ENCODE peak calls at places on chromosomes 3 and 15, in six cellular contexts. One of them, this sample, is unnamed.
A peak's percentile ranks its signal among the peaks of the same experiment; 100 is the strongest.

GRCh38 chr3:24684506-24685023 is 189.9 kb upstream of the THRB start:
- DNase-seq in pancreas: no peak
- DNase-seq in activated naive CD8-positive, alpha-beta T cell treated with anti-CD3 and anti-CD28 coated beads for 36 hours: no peak
- DNase-seq in psoas muscle: no peak
- DNase-seq in AG20443: no peak
- DNase-seq in AG10803: no peak
- DNase-seq in this sample: no peak

GRCh38 chr3:28799084-28799483 is 450.5 kb upstream of the AZI2 start:
- DNase-seq in pancreas: no peak
- DNase-seq in activated naive CD8-positive, alpha-beta T cell treated with anti-CD3 and anti-CD28 coated beads for 36 hours: no peak
- DNase-seq in psoas muscle: no peak
- DNase-seq in AG20443: peak; percentile 9
- DNase-seq in AG10803: peak; percentile 28
- DNase-seq in this sample: peak; percentile 23

GRCh38 chr3:32421991-32422859 is 30.6 kb downstream of the CMTM7 start:
- DNase-seq in pancreas: peak; percentile 99
- DNase-seq in activated naive CD8-positive, alpha-beta T cell treated with anti-CD3 and anti-CD28 coated beads for 36 hours: no peak
- DNase-seq in psoas muscle: peak; percentile 87
- DNase-seq in AG20443: peak; percentile 85
- DNase-seq in AG10803: peak; percentile 90
- DNase-seq in this sample: peak; percentile 93

GRCh38 chr3:102229062-102229655 is 205.7 kb upstream of the ZPLD1 start:
- DNase-seq in pancreas: peak; percentile 56
- DNase-seq in activated naive CD8-positive, alpha-beta T cell treated with anti-CD3 and anti-CD28 coated beads for 36 hours: peak; percentile 66
- DNase-seq in psoas muscle: peak; percentile 72
- DNase-seq in AG20443: peak; percentile 59
- DNase-seq in AG10803: peak; percentile 54
- DNase-seq in this sample: peak; percentile 80

GRCh38 chr3:184574552-184575430 is 13.2 kb downstream of the EPHB3 start:
- DNase-seq in pancreas: no peak
- DNase-seq in activated naive CD8-positive, alpha-beta T cell treated with anti-CD3 and anti-CD28 coated beads for 36 hours: no peak
- DNase-seq in psoas muscle: no peak
- DNase-seq in AG20443: no peak
- DNase-seq in AG10803: no peak
- DNase-seq in this sample: no peak

GRCh38 chr15:64010719-64011118 is 35.6 kb downstream of the DAPK2 start:
- DNase-seq in pancreas: peak; percentile 85
- DNase-seq in activated naive CD8-positive, alpha-beta T cell treated with anti-CD3 and anti-CD28 coated beads for 36 hours: peak; percentile 80
- DNase-seq in psoas muscle: peak; percentile 69
- DNase-seq in AG20443: peak; percentile 73
- DNase-seq in AG10803: peak; percentile 87
- DNase-seq in this sample: peak; percentile 51

GRCh38 chr15:80875568-80875967 is 96.4 kb downstream of the CEMIP start:
- DNase-seq in pancreas: no peak
- DNase-seq in activated naive CD8-positive, alpha-beta T cell treated with anti-CD3 and anti-CD28 coated beads for 36 hours: no peak
- DNase-seq in psoas muscle: no peak
- DNase-seq in AG20443: no peak
- DNase-seq in AG10803: no peak
- DNase-seq in this sample: peak; percentile 65

GRCh38 chr3:30258426-30259392 is 347.7 kb upstream of the TGFBR2 start:
- DNase-seq in pancreas: no peak
- DNase-seq in activated naive CD8-positive, alpha-beta T cell treated with anti-CD3 and anti-CD28 coated beads for 36 hours: no peak
- DNase-seq in psoas muscle: no peak
- DNase-seq in AG20443: no peak
- DNase-seq in AG10803: no peak
- DNase-seq in this sample: no peak

GRCh38 chr3:12286927-12287726 is 1.7 kb upstream of the PPARG start:
- DNase-seq in pancreas: no peak
- DNase-seq in activated naive CD8-positive, alpha-beta T cell treated with anti-CD3 and anti-CD28 coated beads for 36 hours: peak; percentile 17
- DNase-seq in psoas muscle: peak; percentile 51
- DNase-seq in AG20443: peak; percentile 17
- DNase-seq in AG10803: no peak
- DNase-seq in this sample: peak; percentile 16

GRCh38 chr3:19881036-19881435 is 53.0 kb downstream of the EFHB start:
- DNase-seq in pancreas: no peak
- DNase-seq in activated naive CD8-positive, alpha-beta T cell treated with anti-CD3 and anti-CD28 coated beads for 36 hours: no peak
- DNase-seq in psoas muscle: no peak
- DNase-seq in AG20443: no peak
- DNase-seq in AG10803: no peak
- DNase-seq in this sample: no peak

GRCh38 chr15:33639968-33640367 is 328.3 kb upstream of the CHRM5 start:
- DNase-seq in pancreas: no peak
- DNase-seq in activated naive CD8-positive, alpha-beta T cell treated with anti-CD3 and anti-CD28 coated beads for 36 hours: no peak
- DNase-seq in psoas muscle: no peak
- DNase-seq in AG20443: no peak
- DNase-seq in AG10803: no peak
- DNase-seq in this sample: no peak

GRCh38 chr3:151075869-151076573 is 9.4 kb upstream of the MED12L start:
- DNase-seq in pancreas: no peak
- DNase-seq in activated naive CD8-positive, alpha-beta T cell treated with anti-CD3 and anti-CD28 coated beads for 36 hours: no peak
- DNase-seq in psoas muscle: no peak
- DNase-seq in AG20443: no peak
- DNase-seq in AG10803: no peak
- DNase-seq in this sample: no peak

GRCh38 chr3:62874398-62875102 is 666 bp downstream of the CADPS start:
- DNase-seq in pancreas: peak; percentile 28
- DNase-seq in activated naive CD8-positive, alpha-beta T cell treated with anti-CD3 and anti-CD28 coated beads for 36 hours: peak; percentile 0
- DNase-seq in psoas muscle: no peak
- DNase-seq in AG20443: peak; percentile 18
- DNase-seq in AG10803: no peak
- DNase-seq in this sample: no peak

GRCh38 chr15:63823253-63823844 is 10.4 kb downstream of the HERC1 start:
- DNase-seq in pancreas: no peak
- DNase-seq in activated naive CD8-positive, alpha-beta T cell treated with anti-CD3 and anti-CD28 coated beads for 36 hours: no peak
- DNase-seq in psoas muscle: no peak
- DNase-seq in AG20443: no peak
- DNase-seq in AG10803: no peak
- DNase-seq in this sample: no peak

GRCh38 chr3:177102526-177102925 is 94.8 kb downstream of the TBL1XR1 start:
- DNase-seq in pancreas: no peak
- DNase-seq in activated naive CD8-positive, alpha-beta T cell treated with anti-CD3 and anti-CD28 coated beads for 36 hours: no peak
- DNase-seq in psoas muscle: no peak
- DNase-seq in AG20443: peak; percentile 10
- DNase-seq in AG10803: peak; percentile 18
- DNase-seq in this sample: peak; percentile 73

GRCh38 chr3:152199069-152199838 is 69.5 kb upstream of the MBNL1 start:
- DNase-seq in pancreas: no peak
- DNase-seq in activated naive CD8-positive, alpha-beta T cell treated with anti-CD3 and anti-CD28 coated beads for 36 hours: no peak
- DNase-seq in psoas muscle: no peak
- DNase-seq in AG20443: no peak
- DNase-seq in AG10803: no peak
- DNase-seq in this sample: no peak

GRCh38 chr15:50911641-50912040 is 3.2 kb downstream of the AP4E1 start:
- DNase-seq in pancreas: no peak
- DNase-seq in activated naive CD8-positive, alpha-beta T cell treated with anti-CD3 and anti-CD28 coated beads for 36 hours: no peak
- DNase-seq in psoas muscle: no peak
- DNase-seq in AG20443: no peak
- DNase-seq in AG10803: no peak
- DNase-seq in this sample: no peak